ENCODE peak calls at places on chromosome X, in ten cellular contexts. L is right atrium auricular region, W is fibroblast of mammary gland, F is stomach, E is lower leg skin, Q is K562, S is epithelial cell of esophagus, J is AG04450, N is fibroblast of the aortic adventitia, D is HFF-Myc. K is an unnamed sample.

GRCh38 chrX:133999013-133999705 is 13.8 kb upstream of the GPC3 start:
- DNase-seq in F (no peak), W (peak), Q (no peak), L (no peak), N (peak), D (no peak), S (no peak), J (no peak), E (no peak), K (no peak)

GRCh38 chrX:111444881-111445280 is 32.9 kb upstream of the DCX start:
- DNase-seq in E (no peak), N (no peak), S (peak), W (no peak), L (no peak), J (no peak), D (no peak), F (no peak), Q (no peak), K (no peak)

GRCh38 chrX:31036895-31037294 is 34.9 kb downstream of the FTHL17 start:
- DNase-seq in L (no peak), S (peak), J (peak), E (no peak), F (peak), W (peak), Q (peak), D (peak), N (peak), K (peak)

GRCh38 chrX:133670394-133670793 is 255.1 kb upstream of the GPC4 start:
- DNase-seq in L (no peak), N (peak), Q (peak), D (no peak), E (no peak), J (peak), S (peak), F (no peak), W (peak), K (peak)

GRCh38 chrX:119605739-119606507 is at the start of gene NKRF:
- DNase-seq in L (peak), W (no peak), D (no peak), F (peak), E (peak), S (peak), Q (peak), J (peak), N (no peak), K (peak)

GRCh38 chrX:53028678-53029077 is 19.9 kb upstream of the GPR173 start:
- DNase-seq in E (no peak), F (no peak), S (no peak), Q (no peak), W (no peak), L (no peak), N (peak), D (no peak), J (no peak), K (no peak)

GRCh38 chrX:54758114-54759055 is 39.7 kb downstream of the ITIH6 start:
- DNase-seq in N (no peak), E (no peak), Q (no peak), W (no peak), L (no peak), J (no peak), F (no peak), S (no peak), D (no peak), K (no peak)

GRCh38 chrX:32673193-32673592 is 538.2 kb downstream of the DMD start:
- DNase-seq in S (peak), W (peak), D (no peak), F (no peak), N (no peak), E (no peak), Q (no peak), L (no peak), J (no peak), K (peak)

GRCh38 chrX:2841511-2841910 is 12.8 kb downstream of the GYG2 start:
- DNase-seq in S (no peak), Q (no peak), D (no peak), J (no peak), L (no peak), N (no peak), W (no peak), F (no peak), E (no peak), K (peak)

DNA sequence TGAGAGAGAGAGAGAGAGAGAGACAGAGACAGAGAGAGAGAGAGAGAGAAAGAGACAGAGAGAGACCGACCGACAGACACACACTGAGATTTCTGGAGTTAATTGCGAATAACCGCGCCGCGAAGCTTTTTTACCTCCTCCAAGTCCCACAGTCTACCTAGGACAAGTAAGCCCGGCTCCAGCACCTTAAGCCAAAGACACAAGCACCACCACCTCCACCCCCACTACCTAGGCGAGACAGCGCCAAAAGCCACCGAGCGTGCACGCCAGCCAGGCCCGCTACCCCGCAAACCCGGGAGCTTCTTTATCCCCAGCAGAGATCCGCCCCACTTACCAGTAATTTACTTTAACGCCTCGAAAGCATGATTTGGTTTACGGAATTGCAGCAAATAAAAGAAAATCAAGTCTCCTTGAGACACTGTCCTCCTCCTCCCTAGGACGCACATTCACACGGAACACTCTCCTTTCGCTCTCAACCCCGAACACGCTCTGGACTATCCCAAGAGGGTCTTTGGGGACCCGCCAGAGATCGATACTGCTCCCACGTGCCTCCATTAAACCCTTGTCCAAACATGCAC is 649.6 kb upstream of the DIPK2B start:
- DNase-seq in Q (no peak), E (no peak), N (peak), F (no peak), W (no peak), L (no peak), J (no peak), S (peak), D (no peak), K (peak)
- H3K4me3 ChIP-seq in Q (no peak), E (peak), N (peak), F (peak), W (peak), L (peak), J (peak), S (peak), D (peak), K (peak)

GRCh38 chrX:106401965-106402559 is 209.7 kb upstream of the RADX start:
- DNase-seq in W (no peak), S (no peak), F (no peak), J (no peak), L (no peak), N (no peak), Q (no peak), E (no peak), D (no peak), K (no peak)

GRCh38 chrX:106392346-106392745 is 219.4 kb upstream of the RADX start:
- DNase-seq in J (no peak), F (no peak), E (no peak), L (no peak), S (no peak), D (no peak), Q (no peak), N (no peak), W (no peak), K (no peak)

GRCh38 chrX:106397788-106398538 is 213.8 kb upstream of the RADX start:
- DNase-seq in S (peak), F (no peak), D (no peak), E (no peak), N (no peak), W (peak), Q (no peak), J (no peak), L (no peak), K (peak)
- TF ChIP-seq CTCF in S (peak), F (no peak), D (no peak), E (no peak), N (no peak), W (peak), Q (no peak), J (no peak), L (no peak), K (peak)

GRCh38 chrX:154540897-154541535 is 5.6 kb downstream of the G6PD start:
- DNase-seq in D (no peak), E (no peak), S (peak), N (no peak), Q (no peak), W (no peak), F (peak), L (no peak), J (no peak), K (no peak)

GRCh38 chrX:154541589-154541895 is 5.1 kb downstream of the G6PD start:
- DNase-seq in E (no peak), W (no peak), N (no peak), S (no peak), F (no peak), D (no peak), L (no peak), Q (no peak), J (no peak), K (no peak)

GRCh38 chrX:154544885-154545284 is 1.8 kb downstream of the G6PD start:
- DNase-seq in J (no peak), D (no peak), L (no peak), N (no peak), E (no peak), Q (no peak), F (no peak), S (no peak), W (no peak), K (no peak)

GRCh38 chrX:154541896-154542722 is 4.5 kb downstream of the G6PD start:
- DNase-seq in J (peak), D (peak), Q (peak), L (peak), E (peak), F (peak), W (peak), N (peak), S (peak), K (peak)

DNA sequence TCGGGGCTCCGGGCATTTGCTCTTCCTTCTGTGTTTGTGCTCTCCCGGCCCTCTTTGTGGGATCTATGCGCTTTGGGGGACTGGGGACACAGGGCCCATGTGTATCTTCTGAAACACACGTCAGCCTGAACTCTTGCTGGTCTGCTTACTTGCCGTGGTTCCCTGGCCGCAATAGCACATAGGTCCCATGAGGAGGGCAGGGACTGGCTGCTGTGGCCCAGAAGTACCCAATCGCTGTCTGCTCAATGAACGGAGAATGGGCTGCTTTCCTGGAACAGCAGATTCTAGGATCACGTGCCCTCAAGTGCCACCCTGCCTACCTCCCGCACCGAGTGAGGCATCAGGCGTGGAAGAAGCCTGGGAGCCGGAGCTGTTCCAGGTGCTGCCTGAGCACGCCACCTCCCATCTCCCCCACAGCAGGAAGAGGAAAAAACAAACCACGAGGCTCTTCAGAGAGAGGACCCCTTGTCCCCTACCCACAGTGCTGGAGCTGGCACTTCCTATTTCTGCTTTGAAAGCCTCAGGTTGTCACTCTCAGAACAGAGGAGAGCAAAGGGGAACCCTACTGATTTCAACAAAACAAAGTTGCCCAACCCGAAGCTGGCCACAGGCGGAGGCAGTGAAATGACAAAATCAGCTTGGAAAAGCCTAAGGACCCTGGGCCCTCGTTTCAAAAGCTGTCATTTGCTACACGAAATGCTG is 3.8 kb downstream of the G6PD start:
- DNase-seq in F (no peak), W (no peak), Q (no peak), N (no peak), D (no peak), S (no peak), J (no peak), E (no peak), L (peak), K (no peak)
- H3K4me3 ChIP-seq in F (no peak), W (no peak), Q (peak), N (peak), D (no peak), S (no peak), J (no peak), E (no peak), L (no peak), K (no peak)

DNA sequence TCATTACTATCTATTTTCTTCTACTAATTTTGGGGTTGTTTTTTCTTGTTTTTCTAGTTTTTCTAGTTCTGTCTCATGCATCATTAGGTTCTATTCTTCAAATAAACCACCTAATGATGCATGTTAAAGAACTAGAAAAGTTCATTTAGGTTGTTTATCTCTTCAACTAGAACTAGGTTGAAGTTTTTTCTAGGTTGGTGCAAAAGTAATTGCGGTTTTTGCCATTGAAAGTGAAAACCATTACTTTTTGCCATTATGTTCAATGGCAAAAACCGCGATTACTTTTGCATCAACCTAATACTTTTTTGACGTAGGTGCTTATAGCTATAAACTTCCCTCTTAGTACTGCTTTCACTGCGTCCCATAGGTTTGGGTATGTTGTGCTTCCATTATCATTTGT is 64.4 kb upstream of the SLC7A3 start:
- DNase-seq in N (no peak), D (no peak), F (no peak), W (no peak), L (no peak), J (no peak), Q (no peak), S (no peak), E (no peak), K (no peak)
- TF ChIP-seq CTCF in N (no peak), D (no peak), F (no peak), W (no peak), L (no peak), J (no peak), Q (no peak), S (no peak), E (no peak), K (no peak)

GRCh38 chrX:104565791-104566687 is at the start of gene IL1RAPL2:
- DNase-seq in F (peak), D (no peak), Q (peak), S (peak), J (no peak), W (peak), N (no peak), L (no peak), E (no peak), K (peak)
- H3K4me3 ChIP-seq in F (peak), D (no peak), Q (no peak), S (peak), J (no peak), W (no peak), N (no peak), L (peak), E (no peak), K (no peak)

GRCh38 chrX:12118134-12118533 is 20.1 kb upstream of the FRMPD4 start:
- DNase-seq in F (no peak), D (no peak), Q (no peak), L (no peak), J (no peak), N (peak), E (no peak), S (no peak), W (no peak), K (no peak)

GRCh38 chrX:12113321-12113720 is 25.0 kb upstream of the FRMPD4 start:
- DNase-seq in S (no peak), Q (no peak), F (no peak), E (no peak), L (no peak), N (peak), W (no peak), J (no peak), D (no peak), K (no peak)

GRCh38 chrX:12115377-12115776 is 22.9 kb upstream of the FRMPD4 start:
- DNase-seq in F (no peak), Q (peak), W (no peak), J (no peak), N (no peak), L (no peak), E (no peak), S (no peak), D (no peak), K (no peak)
- TF ChIP-seq CTCF in F (no peak), Q (no peak), W (peak), J (no peak), N (no peak), L (no peak), E (no peak), S (peak), D (no peak), K (peak)

GRCh38 chrX:644304-645023 is 13.9 kb downstream of the SHOX start:
- DNase-seq in W (no peak), N (no peak), S (no peak), F (no peak), Q (no peak), L (no peak), D (no peak), E (peak), J (no peak), K (no peak)

GRCh38 chrX:642436-643210 is 12.0 kb downstream of the SHOX start:
- DNase-seq in S (no peak), N (no peak), E (peak), F (peak), Q (no peak), W (no peak), J (no peak), D (no peak), L (no peak), K (no peak)

GRCh38 chrX:641671-642435 is 11.3 kb downstream of the SHOX start:
- DNase-seq in E (peak), W (no peak), S (no peak), L (no peak), D (no peak), F (peak), Q (no peak), J (no peak), N (no peak), K (no peak)

GRCh38 chrX:645024-645376 is 14.4 kb downstream of the SHOX start:
- DNase-seq in N (no peak), F (no peak), S (no peak), Q (no peak), D (no peak), L (no peak), E (peak), W (no peak), J (no peak), K (no peak)

GRCh38 chrX:643911-644303 is 13.3 kb downstream of the SHOX start:
- DNase-seq in F (no peak), J (no peak), L (no peak), E (peak), Q (no peak), D (no peak), W (no peak), N (no peak), S (no peak), K (no peak)
- H3K4me3 ChIP-seq in F (no peak), J (no peak), L (no peak), E (no peak), Q (no peak), D (no peak), W (no peak), N (no peak), S (no peak), K (no peak)

DNA sequence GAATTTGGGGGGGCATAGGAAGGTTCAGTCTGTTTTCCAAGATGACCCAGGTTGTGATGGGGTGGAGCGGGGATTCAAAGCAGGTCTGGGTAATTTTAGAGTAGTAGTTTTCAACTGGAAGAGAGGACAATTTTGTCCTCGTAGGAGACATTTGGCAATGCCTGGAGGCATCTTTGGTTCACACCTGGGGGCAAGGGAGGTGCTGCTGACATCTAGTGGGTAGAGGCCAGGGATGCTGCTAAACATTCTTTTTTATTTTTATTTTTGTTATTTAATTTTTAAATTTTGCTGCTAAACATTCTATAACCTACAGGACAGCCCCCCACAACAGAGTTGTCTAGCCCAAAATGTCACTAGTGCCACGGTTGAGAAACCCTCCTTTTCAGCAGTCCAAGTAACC is 1.9 kb downstream of the RAB9A start:
- DNase-seq in J (no peak), S (no peak), E (no peak), Q (no peak), W (peak), N (no peak), D (no peak), L (no peak), F (no peak), K (no peak)
- TF ChIP-seq CTCF in J (peak), S (no peak), E (no peak), Q (no peak), W (peak), N (peak), D (no peak), L (no peak), F (no peak), K (peak)

GRCh38 chrX:108033890-108034289 is 11.0 kb upstream of the VSIG1 start:
- DNase-seq in W (no peak), F (no peak), Q (no peak), N (peak), S (no peak), L (no peak), J (peak), E (no peak), D (no peak), K (peak)
- H3K4me3 ChIP-seq in W (no peak), F (no peak), Q (no peak), N (no peak), S (no peak), L (no peak), J (no peak), E (no peak), D (no peak), K (no peak)